ENCODE peak calls at places on chromosome 13, in five cellular contexts. One of them, this sample, is unnamed.

GRCh38 chr13:44312131-44312530 is 61.5 kb upstream of the SERP2 start:
- DNase-seq in activated CD4-positive, alpha-beta T cell treated with anti-CD3 and anti-CD28 coated beads for 24 hours: no peak
- DNase-seq in GM04503: no peak
- DNase-seq in NCI-H1092: no peak
- DNase-seq in MM.1S: no peak
- DNase-seq in this sample: no peak

GRCh38 chr13:75761373-75761772 is 125.2 kb downstream of the LMO7 start:
- DNase-seq in activated CD4-positive, alpha-beta T cell treated with anti-CD3 and anti-CD28 coated beads for 24 hours: peak
- DNase-seq in GM04503: no peak
- DNase-seq in NCI-H1092: no peak
- DNase-seq in MM.1S: no peak
- DNase-seq in this sample: no peak

GRCh38 chr13:97388385-97388784 is 45.6 kb upstream of the RAP2A start:
- DNase-seq in activated CD4-positive, alpha-beta T cell treated with anti-CD3 and anti-CD28 coated beads for 24 hours: no peak
- DNase-seq in GM04503: no peak
- DNase-seq in NCI-H1092: no peak
- DNase-seq in MM.1S: no peak
- DNase-seq in this sample: no peak

GRCh38 chr13:77415253-77416127 is 88.6 kb upstream of the MYCBP2 start:
- DNase-seq in activated CD4-positive, alpha-beta T cell treated with anti-CD3 and anti-CD28 coated beads for 24 hours: no peak
- DNase-seq in GM04503: no peak
- DNase-seq in NCI-H1092: no peak
- DNase-seq in MM.1S: no peak
- DNase-seq in this sample: no peak

GRCh38 chr13:25217023-25217909 is 45.2 kb upstream of the AMER2 start:
- DNase-seq in activated CD4-positive, alpha-beta T cell treated with anti-CD3 and anti-CD28 coated beads for 24 hours: no peak
- DNase-seq in GM04503: no peak
- DNase-seq in NCI-H1092: no peak
- DNase-seq in MM.1S: no peak
- DNase-seq in this sample: no peak

GRCh38 chr13:21067794-21068193 is 6.4 kb upstream of the LATS2 start:
- DNase-seq in activated CD4-positive, alpha-beta T cell treated with anti-CD3 and anti-CD28 coated beads for 24 hours: no peak
- DNase-seq in GM04503: no peak
- DNase-seq in NCI-H1092: no peak
- DNase-seq in MM.1S: no peak
- DNase-seq in this sample: no peak

GRCh38 chr13:53311561-53311960 is 282.9 kb downstream of the OLFM4 start:
- DNase-seq in activated CD4-positive, alpha-beta T cell treated with anti-CD3 and anti-CD28 coated beads for 24 hours: no peak
- DNase-seq in GM04503: no peak
- DNase-seq in NCI-H1092: no peak
- DNase-seq in MM.1S: no peak
- DNase-seq in this sample: no peak

GRCh38 chr13:100848304-100848703 is 173.7 kb upstream of the TMTC4 start:
- DNase-seq in activated CD4-positive, alpha-beta T cell treated with anti-CD3 and anti-CD28 coated beads for 24 hours: no peak
- DNase-seq in GM04503: no peak
- DNase-seq in NCI-H1092: no peak
- DNase-seq in MM.1S: no peak
- DNase-seq in this sample: no peak

This sample was measured in HS-27A.